ENCODE peak calls at places on chromosomes 1 and 21, in six cellular contexts. F is left cardiac atrium, R is AG10803, P is fibroblast of lung, U is left ventricle myocardium superior, X is heart left ventricle. A is an unnamed sample.

GRCh38 chr1:77796695-77797405 is 17.4 kb downstream of the MIGA1 start:
- DNase-seq in F (no peak), R (no peak), P (no peak), U (no peak), X (no peak), A (no peak)

GRCh38 chr21:33229776-33230517 is at the start of gene IFNAR2:
- DNase-seq in F (peak; percentile 82), R (peak; percentile 42), P (peak; percentile 55), U (peak; percentile 89), X (peak; percentile 88), A (peak; percentile 95)

GRCh38 chr1:36349839-36350238 is 26.4 kb upstream of the EVA1B start:
- DNase-seq in F (no peak), R (peak; percentile 42), P (peak; percentile 49), U (peak; percentile 45), X (peak; percentile 37), A (peak; percentile 40)

GRCh38 chr1:25356848-25357247 is 18.7 kb downstream of the TMEM50A start:
- DNase-seq in F (no peak), R (peak; percentile 49), P (peak; percentile 12), U (no peak), X (no peak), A (peak; percentile 33)

GRCh38 chr1:112674986-112675727 is 698 bp downstream of the MOV10 start:
- DNase-seq in F (peak; percentile 68), R (no peak), P (no peak), U (peak; percentile 76), X (peak; percentile 63), A (peak; percentile 37)

GRCh38 chr1:42851420-42851819 is 5.0 kb downstream of the ZNF691 start:
- DNase-seq in F (no peak), R (no peak), P (no peak), U (no peak), X (no peak), A (no peak)

GRCh38 chr1:27575861-27576331 is 28.0 kb downstream of the AHDC1 start:
- DNase-seq in F (peak; percentile 84), R (no peak), P (peak; percentile 55), U (peak; percentile 92), X (peak; percentile 85), A (peak; percentile 79)

GRCh38 chr1:93629101-93630059 is 52.3 kb downstream of the BCAR3 start:
- DNase-seq in F (no peak), R (peak; percentile 78), P (peak; percentile 66), U (no peak), X (peak; percentile 49), A (peak; percentile 68)

GRCh38 chr1:167416506-167416905 is 101.8 kb downstream of the CD247 start:
- DNase-seq in F (no peak), R (no peak), P (no peak), U (no peak), X (no peak), A (no peak)

GRCh38 chr1:40438391-40439015 is 11.8 kb upstream of the ZFP69B start:
- DNase-seq in F (no peak), R (peak; percentile 12), P (peak; percentile 13), U (no peak), X (no peak), A (peak; percentile 59)

GRCh38 chr1:28512058-28512611 is 6.3 kb downstream of the RCC1 start:
- DNase-seq in F (no peak), R (no peak), P (no peak), U (no peak), X (no peak), A (no peak)

GRCh38 chr1:65247419-65248359 is 61.7 kb upstream of the DNAJC6 start:
- DNase-seq in F (no peak), R (peak; percentile 97), P (peak; percentile 56), U (no peak), X (peak; percentile 21), A (peak; percentile 90)

GRCh38 chr1:9228589-9228988 is 6.0 kb upstream of the H6PD start:
- DNase-seq in F (no peak), R (no peak), P (no peak), U (no peak), X (no peak), A (no peak)

GRCh38 chr1:243979396-243979795 is 71.7 kb upstream of the ZBTB18 start:
- DNase-seq in F (peak; percentile 23), R (no peak), P (no peak), U (no peak), X (no peak), A (no peak)

GRCh38 chr1:94616503-94616902 is 74.9 kb upstream of the F3 start:
- DNase-seq in F (no peak), R (no peak), P (no peak), U (no peak), X (no peak), A (no peak)

GRCh38 chr1:79441243-79441642 is 434.7 kb upstream of the ADGRL4 start:
- DNase-seq in F (no peak), R (no peak), P (no peak), U (no peak), X (no peak), A (no peak)

GRCh38 chr1:2046225-2046917 is 3.8 kb upstream of the PRKCZ start:
- DNase-seq in F (peak; percentile 61), R (no peak), P (peak; percentile 9), U (peak; percentile 80), X (peak; percentile 58), A (no peak)

GRCh38 chr1:211920141-211920572 is 89.6 kb upstream of the LPGAT1 start:
- DNase-seq in F (peak; percentile 57), R (peak; percentile 68), P (peak; percentile 83), U (no peak), X (peak; percentile 25), A (peak; percentile 7)

GRCh38 chr21:45365608-45366241 is 39.2 kb upstream of the COL18A1 start:
- DNase-seq in F (no peak), R (peak; percentile 70), P (peak; percentile 87), U (peak; percentile 26), X (no peak), A (no peak)

GRCh38 chr1:15833069-15833679 is 14.3 kb upstream of the SPEN start:
- DNase-seq in F (peak; percentile 73), R (peak; percentile 81), P (peak; percentile 18), U (peak; percentile 53), X (peak; percentile 50), A (peak; percentile 42)

GRCh38 chr1:154747841-154748766 is 122.0 kb downstream of the KCNN3 start:
- DNase-seq in F (no peak), R (peak; percentile 63), P (peak; percentile 23), U (peak; percentile 73), X (peak; percentile 60), A (peak; percentile 12)

A was measured in AG08395.